ENCODE peak calls at places on chromosome 17, in six cellular contexts. N, I, X, C, M and B are unnamed samples.

GRCh38 chr17:82497483-82498405 is 21.8 kb upstream of the FOXK2 start:
- DNase-seq in N (peak; percentile 20), I (peak; percentile 17), X (peak; percentile 35), C (peak; percentile 67), M (peak; percentile 36), B (no peak)

GRCh38 chr17:7379134-7379533 is 1.8 kb upstream of the TNK1 start:
- DNase-seq in N (no peak), I (no peak), X (no peak), C (no peak), M (no peak), B (no peak)

GRCh38 chr17:50902768-50903353 is 36.7 kb upstream of the TOB1 start:
- DNase-seq in N (no peak), I (no peak), X (no peak), C (no peak), M (no peak), B (no peak)

GRCh38 chr17:38752930-38753506 is 477 bp downstream of the PSMB3 start:
- DNase-seq in N (no peak), I (no peak), X (no peak), C (peak; percentile 41), M (no peak), B (no peak)

GRCh38 chr17:50310455-50311111 is 35.3 kb upstream of the XYLT2 start:
- DNase-seq in N (no peak), I (no peak), X (no peak), C (peak; percentile 21), M (no peak), B (no peak)

GRCh38 chr17:44916059-44916780 is 920 bp upstream of the GFAP start:
- DNase-seq in N (no peak), I (no peak), X (no peak), C (no peak), M (no peak), B (no peak)

GRCh38 chr17:18129041-18129502 is 20.5 kb downstream of the MYO15A start:
- DNase-seq in N (no peak), I (no peak), X (no peak), C (peak; percentile 51), M (no peak), B (no peak)

GRCh38 chr17:38449364-38449763 is 21.1 kb downstream of the ARHGAP23 start:
- DNase-seq in N (no peak), I (no peak), X (no peak), C (peak; percentile 27), M (no peak), B (no peak)

GRCh38 chr17:17935321-17936271 is 36.6 kb downstream of the TOM1L2 start:
- DNase-seq in N (no peak), I (no peak), X (no peak), C (peak; percentile 95), M (no peak), B (peak; percentile 84)

GRCh38 chr17:18974407-18975149 is 22.6 kb downstream of the SLC5A10 start:
- DNase-seq in N (no peak), I (no peak), X (no peak), C (peak; percentile 85), M (no peak), B (no peak)

GRCh38 chr17:51231999-51232398 is 27.9 kb downstream of the MBTD1 start:
- DNase-seq in N (no peak), I (no peak), X (no peak), C (no peak), M (no peak), B (no peak)

GRCh38 chr17:47315451-47316266 is 8.1 kb upstream of the EFCAB13 start:
- DNase-seq in N (peak; percentile 18), I (no peak), X (no peak), C (peak; percentile 89), M (no peak), B (no peak)

GRCh38 chr17:59154721-59155438 is at the start of gene SKA2:
- DNase-seq in N (peak; percentile 98), I (peak; percentile 87), X (peak; percentile 91), C (peak; percentile 99), M (peak; percentile 93), B (no peak)

GRCh38 chr17:35448214-35448898 is at the start of gene SLFN13:
- DNase-seq in N (peak; percentile 86), I (peak; percentile 39), X (peak; percentile 30), C (peak; percentile 59), M (peak; percentile 81), B (no peak)

GRCh38 chr17:57552114-57552601 is 192.9 kb downstream of the CCDC182 start:
- DNase-seq in N (no peak), I (no peak), X (peak; percentile 58), C (peak; percentile 42), M (peak; percentile 37), B (no peak)

GRCh38 chr17:80561541-80562114 is 17.0 kb downstream of the RPTOR start:
- DNase-seq in N (no peak), I (no peak), X (no peak), C (no peak), M (no peak), B (no peak)

GRCh38 chr17:40346061-40346767 is 18.3 kb downstream of the GJD3 start:
- DNase-seq in N (no peak), I (no peak), X (no peak), C (no peak), M (no peak), B (no peak)

GRCh38 chr17:20925091-20925490 is 117.7 kb downstream of the USP22 start:
- DNase-seq in N (no peak), I (no peak), X (no peak), C (peak; percentile 38), M (no peak), B (no peak)

GRCh38 chr17:9206160-9206988 is 185.1 kb downstream of the NTN1 start:
- DNase-seq in N (no peak), I (no peak), X (no peak), C (no peak), M (no peak), B (no peak)

GRCh38 chr17:13306310-13306962 is 288.6 kb upstream of the ELAC2 start:
- DNase-seq in N (no peak), I (no peak), X (peak; percentile 41), C (peak; percentile 89), M (no peak), B (peak; percentile 87)

GRCh38 chr17:4934173-4934979 is 2.3 kb downstream of the GP1BA start:
- DNase-seq in N (no peak), I (no peak), X (no peak), C (peak; percentile 63), M (peak; percentile 37), B (no peak)